ENCODE peak calls at places on chromosomes 13 and 19, in four cellular contexts. X is HepG2, Z is GM12878, T is K562. P is an unnamed sample.

GRCh38 chr19:34365463-34366401 is 736 bp downstream of the GPI start:
- DNase-seq in X (no peak), Z (no peak), T (peak), P (peak)

GRCh38 chr13:50712882-50713281 is 130.6 kb downstream of the DLEU7 start:
- DNase-seq in X (no peak), Z (no peak), T (no peak), P (no peak)

GRCh38 chr19:38044267-38045111 is 137.5 kb downstream of the SIPA1L3 start:
- DNase-seq in X (no peak), Z (no peak), T (no peak), P (no peak)

GRCh38 chr19:13633109-13633508 is 126.8 kb upstream of the CACNA1A start:
- DNase-seq in X (peak), Z (no peak), T (no peak), P (peak)

GRCh38 chr19:19554074-19555023 is 16.3 kb downstream of the CILP2 start:
- DNase-seq in X (no peak), Z (no peak), T (peak), P (peak)

GRCh38 chr13:41428155-41428554 is 29.2 kb upstream of the RGCC start:
- DNase-seq in X (no peak), Z (no peak), T (no peak), P (no peak)

GRCh38 chr13:100581504-100581903 is 7.1 kb downstream of the GGACT start:
- DNase-seq in X (no peak), Z (no peak), T (no peak), P (no peak)

GRCh38 chr19:18273566-18274302 is 518 bp downstream of the IQCN start:
- DNase-seq in X (no peak), Z (no peak), T (no peak), P (no peak)

GRCh38 chr19:35299523-35300339 is 7.8 kb downstream of the MAG start:
- DNase-seq in X (no peak), Z (no peak), T (peak), P (peak)

GRCh38 chr19:19321143-19321577 is 531 bp downstream of the MAU2 start:
- DNase-seq in X (peak), Z (no peak), T (peak), P (no peak)

GRCh38 chr13:41847216-41847615 is 113.7 kb downstream of the VWA8 start:
- DNase-seq in X (no peak), Z (no peak), T (no peak), P (no peak)

GRCh38 chr19:19410553-19411550 is 5.4 kb downstream of the GATAD2A start:
- DNase-seq in X (no peak), Z (no peak), T (peak), P (no peak)

GRCh38 chr13:114323349-114323748 is 9.0 kb downstream of the CHAMP1 start:
- DNase-seq in X (no peak), Z (no peak), T (no peak), P (no peak)

GRCh38 chr13:74015137-74015536 is 119.1 kb downstream of the KLF12 start:
- DNase-seq in X (no peak), Z (no peak), T (peak), P (peak)

GRCh38 chr19:48271531-48272151 is 1.8 kb downstream of the ZNF114 start:
- DNase-seq in X (peak), Z (no peak), T (no peak), P (no peak)

GRCh38 chr19:35055715-35056179 is 14.2 kb downstream of the HPN start:
- DNase-seq in X (no peak), Z (no peak), T (no peak), P (no peak)

GRCh38 chr13:43129021-43129420 is 105.6 kb downstream of the DNAJC15 start:
- DNase-seq in X (no peak), Z (no peak), T (no peak), P (no peak)

GRCh38 chr13:27352698-27353097 is 71.7 kb upstream of the GTF3A start:
- DNase-seq in X (no peak), Z (no peak), T (no peak), P (no peak)

GRCh38 chr13:82636119-82636518 is 1246.2 kb downstream of the SLITRK1 start:
- DNase-seq in X (no peak), Z (no peak), T (no peak), P (no peak)

GRCh38 chr13:31236211-31236786 is 36.5 kb downstream of the B3GLCT start:
- DNase-seq in X (peak), Z (no peak), T (no peak), P (peak)

GRCh38 chr19:1343026-1343425 is 40.7 kb upstream of the NDUFS7 start:
- DNase-seq in X (no peak), Z (no peak), T (no peak), P (no peak)

GRCh38 chr13:27289016-27289665 is 18.5 kb downstream of the RASL11A start:
- DNase-seq in X (no peak), Z (no peak), T (no peak), P (no peak)

GRCh38 chr13:106373304-106373988 is 162.0 kb downstream of the EFNB2 start:
- DNase-seq in X (no peak), Z (no peak), T (no peak), P (no peak)

GRCh38 chr19:47036233-47036651 is 12.2 kb downstream of the TMEM160 start:
- DNase-seq in X (no peak), Z (no peak), T (no peak), P (no peak)

GRCh38 chr19:57466489-57466888 is 9.5 kb upstream of the VN1R1 start:
- DNase-seq in X (no peak), Z (no peak), T (no peak), P (no peak)

GRCh38 chr19:34881982-34882381 is 44.7 kb upstream of the ZNF30 start:
- DNase-seq in X (peak), Z (no peak), T (no peak), P (no peak)

GRCh38 chr19:8635422-8635821 is 5.0 kb downstream of the NFILZ start:
- DNase-seq in X (no peak), Z (no peak), T (peak), P (no peak)

GRCh38 chr19:33052352-33052972 is 12.2 kb downstream of the RHPN2 start:
- DNase-seq in X (peak), Z (no peak), T (no peak), P (no peak)

GRCh38 chr13:107351305-107351704 is 783.4 kb upstream of the ARGLU1 start:
- DNase-seq in X (no peak), Z (no peak), T (no peak), P (no peak)

GRCh38 chr13:31431722-31432137 is 232.0 kb downstream of the B3GLCT start:
- DNase-seq in X (peak), Z (no peak), T (peak), P (peak)

GRCh38 chr19:8224394-8225145 is 15.4 kb downstream of the CERS4 start:
- DNase-seq in X (no peak), Z (no peak), T (no peak), P (no peak)

GRCh38 chr19:19256072-19256969 is 16.8 kb downstream of the TM6SF2 start:
- DNase-seq in X (peak), Z (no peak), T (no peak), P (no peak)

GRCh38 chr13:20711301-20712044 is 8.0 kb downstream of the IL17D start:
- DNase-seq in X (no peak), Z (no peak), T (peak), P (no peak)

GRCh38 chr13:97339989-97340361 is 94.0 kb upstream of the RAP2A start:
- DNase-seq in X (no peak), Z (no peak), T (no peak), P (no peak)

DNA sequence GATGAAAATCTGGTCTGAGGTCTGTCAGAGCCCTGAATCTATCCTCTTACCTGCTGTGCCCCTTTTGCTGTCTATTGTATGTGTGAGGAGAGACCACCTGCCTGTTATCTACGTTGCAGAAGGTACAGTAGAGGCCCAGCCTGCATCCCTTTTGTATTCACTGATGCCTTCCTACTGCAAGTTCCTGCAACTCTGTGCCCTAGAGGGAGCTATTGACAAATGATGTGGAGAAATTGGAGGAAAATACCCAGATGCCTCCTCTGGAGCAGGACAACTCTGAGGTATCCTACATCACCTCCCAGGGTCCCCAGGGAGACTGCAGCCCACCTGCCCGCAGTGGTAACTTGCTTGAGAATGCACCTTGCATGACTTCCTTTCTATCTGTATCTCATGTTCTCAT is 33.7 kb downstream of the SIAH3 start:
- DNase-seq in X (no peak), Z (no peak), T (no peak), P (no peak)
- TF ChIP-seq FOXK2 in X (no peak), Z (no peak), T (no peak), P (no peak)

DNA sequence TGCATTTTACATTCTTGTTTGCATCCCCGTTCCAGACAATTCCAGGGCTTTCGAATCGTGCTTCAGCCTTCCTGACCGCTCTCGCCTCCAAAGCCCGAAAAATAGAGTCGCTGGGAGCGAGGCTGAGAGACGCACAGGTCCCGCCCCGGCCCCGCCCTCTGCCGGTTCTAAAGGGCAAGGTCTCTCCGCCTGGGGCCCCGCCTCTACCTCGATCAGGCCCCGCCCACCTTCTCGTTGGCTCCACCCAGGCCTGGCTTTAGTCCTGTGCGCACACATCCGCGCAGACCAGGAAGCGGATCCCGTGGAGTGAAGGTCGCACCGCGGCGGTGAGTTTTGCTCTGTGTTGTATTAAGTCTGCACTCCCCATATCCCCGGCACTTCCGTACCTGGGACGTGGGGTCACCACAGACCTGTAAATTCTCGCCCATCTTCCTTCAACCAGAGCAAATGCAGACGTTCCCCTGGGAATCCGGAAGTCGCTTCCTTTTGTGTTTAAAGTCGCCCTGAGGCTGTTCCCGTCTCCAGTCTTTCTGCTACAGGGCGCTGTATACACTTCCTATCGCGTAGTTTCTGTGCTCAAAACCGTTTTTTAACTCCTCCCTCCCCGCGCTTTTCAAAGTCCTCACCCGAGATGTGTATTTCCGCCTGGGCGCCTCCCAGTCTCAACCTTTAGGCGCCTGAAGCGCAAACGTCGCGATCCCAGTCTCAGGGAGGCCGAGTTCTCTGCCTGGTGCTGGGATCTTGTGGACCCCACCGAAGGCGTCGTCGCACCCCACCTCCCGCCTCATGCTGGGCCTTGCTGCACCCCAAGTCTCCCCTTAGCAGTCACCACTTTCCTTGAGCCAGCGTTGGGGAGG is at the start of gene ZNF701:
- DNase-seq in X (peak), Z (peak), T (peak), P (peak)
- TF ChIP-seq TARDBP in X (no peak), Z (no peak), T (no peak), P (no peak)

GRCh38 chr19:6679139-6679538 is 9.2 kb upstream of the TNFSF14 start:
- DNase-seq in X (no peak), Z (no peak), T (no peak), P (no peak)

GRCh38 chr19:6677495-6677894 is 7.5 kb upstream of the TNFSF14 start:
- DNase-seq in X (no peak), Z (no peak), T (no peak), P (no peak)

GRCh38 chr19:6676288-6676687 is 6.3 kb upstream of the TNFSF14 start:
- DNase-seq in X (no peak), Z (no peak), T (no peak), P (no peak)

GRCh38 chr19:6678690-6679109 is 8.7 kb upstream of the TNFSF14 start:
- DNase-seq in X (no peak), Z (no peak), T (no peak), P (no peak)

DNA sequence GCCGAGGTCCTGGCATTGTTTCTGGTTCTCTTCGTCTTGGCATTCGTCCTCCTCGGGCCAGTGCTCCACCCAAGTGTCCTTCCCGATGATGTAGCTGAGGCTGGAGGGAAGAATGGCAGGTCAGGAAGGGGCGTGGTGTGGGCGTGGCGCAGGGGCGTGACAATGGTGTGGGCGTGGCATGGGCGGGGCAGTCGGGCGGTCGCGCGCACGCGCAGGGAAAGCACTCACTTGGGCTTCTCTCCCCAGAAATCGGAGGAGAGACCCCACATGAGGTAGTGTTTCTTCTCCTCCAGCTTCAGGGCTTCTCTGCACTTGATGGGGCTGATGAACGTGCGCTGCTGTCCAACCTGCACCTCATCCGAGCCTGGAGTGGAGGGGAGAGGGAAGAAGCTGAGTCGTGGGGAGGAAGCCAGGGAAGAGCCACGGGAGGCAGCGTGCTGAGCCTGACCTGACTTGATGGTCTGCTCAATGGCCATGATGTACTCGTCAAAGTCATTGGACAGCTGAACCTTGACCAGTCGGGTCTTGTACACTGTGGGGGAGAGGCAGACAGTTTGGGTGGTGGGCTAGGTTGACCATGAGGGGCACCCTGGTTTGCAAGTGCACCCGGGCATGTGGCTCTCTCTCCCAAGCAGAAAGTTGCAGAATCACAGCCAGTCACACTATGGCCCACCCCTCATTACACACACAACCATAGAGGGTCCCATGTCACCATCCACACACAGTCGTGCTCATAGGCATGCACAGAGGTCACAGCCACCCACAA is 8.1 kb upstream of the TNFSF14 start:
- DNase-seq in X (no peak), Z (no peak), T (peak), P (peak)
- TF ChIP-seq FOXK2 in X (no peak), Z (no peak), T (no peak), P (no peak)

GRCh38 chr13:93714171-93714570 is 487.6 kb downstream of the GPC6 start:
- DNase-seq in X (no peak), Z (no peak), T (no peak), P (no peak)

GRCh38 chr13:93709511-93710244 is 483.1 kb downstream of the GPC6 start:
- DNase-seq in X (no peak), Z (no peak), T (no peak), P (no peak)

DNA sequence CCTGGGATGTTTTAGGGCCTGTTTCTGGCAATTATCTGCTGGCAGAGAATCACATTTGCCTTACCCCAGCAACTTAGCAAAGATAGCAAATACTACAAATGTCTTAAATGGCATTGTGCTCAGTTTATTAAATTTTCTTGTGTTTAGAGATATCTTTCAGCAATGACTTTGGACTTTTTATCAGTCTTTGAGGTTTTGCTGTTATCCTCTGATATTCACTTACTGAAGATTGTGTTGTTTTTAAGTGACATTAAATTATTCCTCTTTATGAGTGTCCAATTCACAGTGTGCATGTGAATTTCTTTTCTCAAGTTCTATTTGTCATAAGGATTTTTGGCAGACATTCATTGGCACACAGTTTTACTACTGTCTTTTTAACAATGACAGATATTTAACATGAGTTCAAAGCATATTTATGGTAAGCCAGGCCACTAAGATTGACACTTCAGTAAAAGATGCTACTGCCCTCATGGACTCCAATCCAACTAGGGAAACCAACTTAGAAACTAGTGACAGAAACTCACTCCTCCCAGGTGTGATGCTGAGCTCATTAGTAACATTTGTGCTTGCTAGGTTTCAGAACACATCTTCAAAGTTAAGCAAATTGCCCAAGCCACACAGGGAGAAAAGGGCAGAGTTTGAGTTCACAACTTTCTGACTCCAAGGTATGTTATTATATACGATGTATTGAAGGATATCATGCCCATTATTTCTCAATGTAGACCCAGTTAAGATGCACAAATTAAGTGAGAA is 481.9 kb downstream of the GPC6 start:
- DNase-seq in X (no peak), Z (no peak), T (no peak), P (no peak)
- TF ChIP-seq TARDBP in X (no peak), Z (no peak), T (no peak), P (no peak)

DNA sequence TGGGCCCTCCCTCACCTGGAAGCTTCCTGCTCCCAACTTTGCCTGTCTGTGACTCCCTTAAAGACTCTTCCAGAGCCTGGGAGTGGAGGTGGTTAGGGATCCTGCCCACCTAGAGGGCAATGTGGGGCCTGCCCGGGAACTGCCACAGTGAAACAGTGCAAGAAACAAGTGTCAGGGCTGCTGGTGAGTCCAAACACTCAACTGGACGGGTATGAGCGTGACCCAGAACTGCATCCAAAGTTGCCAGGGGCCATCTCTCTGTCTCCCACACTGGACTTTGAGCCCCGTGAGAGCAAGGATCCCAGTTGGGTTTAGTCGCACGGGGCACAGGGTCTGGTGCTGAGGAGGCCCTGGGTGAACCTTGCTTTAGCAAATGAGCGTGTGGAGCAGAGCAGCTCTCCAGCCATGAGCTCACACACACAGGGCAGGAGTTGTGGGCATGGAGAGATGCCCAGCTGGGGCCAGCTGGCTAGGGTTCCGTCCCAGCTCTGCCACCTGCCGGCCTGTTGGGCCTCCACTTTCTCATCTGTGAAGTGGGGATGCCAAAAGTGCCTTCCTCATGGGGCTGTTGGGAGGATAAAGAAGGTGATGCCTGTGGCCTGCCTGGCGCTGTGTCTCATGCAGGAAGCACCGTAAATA is 2.8 kb upstream of the NUMBL start:
- DNase-seq in X (no peak), Z (no peak), T (no peak), P (no peak)
- TF ChIP-seq FOXK2 in X (no peak), Z (no peak), T (no peak), P (no peak)

GRCh38 chr13:25249001-25249543 is 38.2 kb downstream of the MTMR6 start:
- DNase-seq in X (peak), Z (peak), T (no peak), P (peak)
- TF ChIP-seq TARDBP in X (no peak), Z (no peak), T (no peak), P (no peak)

DNA sequence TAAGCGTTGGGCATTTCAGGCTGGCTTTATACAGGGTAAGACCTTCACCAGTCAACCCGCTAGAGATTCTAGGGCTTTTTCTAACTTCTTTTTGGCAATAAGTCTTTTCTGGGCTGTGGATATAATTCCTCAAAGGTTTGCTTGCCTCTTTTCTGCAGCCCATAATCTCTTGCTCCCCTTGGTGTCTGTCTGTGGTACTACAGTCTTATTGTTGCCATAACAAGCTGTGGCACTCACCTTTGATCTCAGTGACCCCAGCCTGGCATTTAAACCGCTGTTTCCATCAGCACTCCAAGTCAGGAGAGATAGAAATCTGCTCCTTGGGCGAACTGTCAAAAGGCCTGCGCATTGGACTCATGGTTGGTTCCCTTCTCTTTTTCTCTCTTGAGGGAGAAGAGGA is 14.5 kb upstream of the MPHOSPH8 start:
- DNase-seq in X (peak), Z (no peak), T (peak), P (peak)
- TF ChIP-seq FOXK2 in X (no peak), Z (no peak), T (no peak), P (no peak)

GRCh38 chr13:113275387-113275786 is 21.7 kb upstream of the LAMP1 start:
- DNase-seq in X (peak), Z (no peak), T (peak), P (peak)
- TF ChIP-seq TARDBP in X (no peak), Z (no peak), T (no peak), P (no peak)